ENCODE peak calls at places on chromosomes 12 and 14, in eight cellular contexts. J, P, I, H, G, E, O and B are unnamed samples.

GRCh38 chr14:94623856-94624499 is 11.8 kb downstream of the SERPINA3 start:
- DNase-seq in J (no peak), P (no peak), I (no peak), H (no peak), G (no peak), E (no peak), O (no peak), B (no peak)

GRCh38 chr12:56020437-56021189 is at the start of gene IKZF4:
- DNase-seq in J (peak; percentile 57), P (no peak), I (no peak), H (peak; percentile 15), G (no peak), E (peak; percentile 85), O (peak; percentile 80), B (peak; percentile 85)

GRCh38 chr14:91388551-91388975 is 29.1 kb downstream of the CCDC88C start:
- DNase-seq in J (no peak), P (no peak), I (no peak), H (no peak), G (no peak), E (no peak), O (no peak), B (no peak)

GRCh38 chr14:55840821-55841220 is 260.8 kb downstream of the KTN1 start:
- DNase-seq in J (no peak), P (no peak), I (peak; percentile 11), H (no peak), G (no peak), E (no peak), O (no peak), B (no peak)

GRCh38 chr14:92465353-92466067 is 48.1 kb upstream of the RIN3 start:
- DNase-seq in J (no peak), P (no peak), I (no peak), H (no peak), G (no peak), E (no peak), O (no peak), B (no peak)

GRCh38 chr12:46414591-46415268 is 42.2 kb upstream of the SLC38A2 start:
- DNase-seq in J (no peak), P (no peak), I (no peak), H (no peak), G (no peak), E (no peak), O (no peak), B (no peak)

GRCh38 chr12:96233168-96233567 is 39.0 kb downstream of the ELK3 start:
- DNase-seq in J (no peak), P (no peak), I (no peak), H (no peak), G (no peak), E (peak; percentile 82), O (no peak), B (no peak)

GRCh38 chr12:7019043-7019569 is 830 bp upstream of the LPCAT3 start:
- DNase-seq in J (no peak), P (no peak), I (no peak), H (no peak), G (no peak), E (no peak), O (no peak), B (no peak)

GRCh38 chr12:18479266-18479665 is 217.9 kb downstream of the PIK3C2G start:
- DNase-seq in J (peak; percentile 43), P (no peak), I (no peak), H (no peak), G (no peak), E (no peak), O (no peak), B (no peak)

GRCh38 chr14:79596531-79596930 is 614.8 kb downstream of the DIO2 start:
- DNase-seq in J (no peak), P (no peak), I (no peak), H (peak; percentile 69), G (no peak), E (peak; percentile 78), O (no peak), B (peak; percentile 75)

GRCh38 chr14:31998220-31998559 is 78.9 kb upstream of the ARHGAP5 start:
- DNase-seq in J (no peak), P (no peak), I (no peak), H (no peak), G (no peak), E (no peak), O (no peak), B (no peak)

GRCh38 chr14:89701079-89702043 is 253.2 kb downstream of the EFCAB11 start:
- DNase-seq in J (peak; percentile 93), P (no peak), I (peak; percentile 34), H (peak; percentile 70), G (peak; percentile 37), E (peak; percentile 84), O (peak; percentile 93), B (peak; percentile 72)

GRCh38 chr12:69739287-69740191 is 879 bp downstream of the RAB3IP start:
- DNase-seq in J (peak; percentile 73), P (peak; percentile 78), I (peak; percentile 77), H (peak; percentile 8), G (no peak), E (peak; percentile 49), O (peak; percentile 87), B (peak; percentile 40)

GRCh38 chr12:57123813-57124212 is 4.5 kb upstream of the LRP1 start:
- DNase-seq in J (no peak), P (no peak), I (no peak), H (no peak), G (no peak), E (no peak), O (no peak), B (no peak)

GRCh38 chr12:130240831-130241590 is 78.7 kb downstream of the FZD10 start:
- DNase-seq in J (no peak), P (no peak), I (no peak), H (no peak), G (no peak), E (no peak), O (no peak), B (no peak)

GRCh38 chr14:103521438-103521961 is 1.1 kb downstream of the CKB start:
- DNase-seq in J (peak; percentile 63), P (no peak), I (no peak), H (no peak), G (no peak), E (no peak), O (peak; percentile 70), B (no peak)

GRCh38 chr14:103519043-103519836 is 3.4 kb downstream of the CKB start:
- DNase-seq in J (no peak), P (no peak), I (no peak), H (peak; percentile 59), G (no peak), E (peak; percentile 48), O (no peak), B (no peak)

GRCh38 chr14:103520657-103521437 is 1.8 kb downstream of the CKB start:
- DNase-seq in J (peak; percentile 83), P (no peak), I (no peak), H (peak; percentile 71), G (no peak), E (peak; percentile 58), O (peak; percentile 94), B (peak; percentile 67)

GRCh38 chr14:103519837-103520212 is 2.8 kb downstream of the CKB start:
- DNase-seq in J (no peak), P (no peak), I (no peak), H (no peak), G (no peak), E (no peak), O (no peak), B (no peak)

GRCh38 chr14:103520269-103520656 is 2.4 kb downstream of the CKB start:
- DNase-seq in J (no peak), P (no peak), I (no peak), H (no peak), G (no peak), E (no peak), O (no peak), B (no peak)
- H3K4me3 ChIP-seq in J (peak overlapping the region; percentile 57), P (no peak overlapping the region), I (no peak overlapping the region), H (no peak overlapping the region), G (no peak overlapping the region), E (no peak overlapping the region), O (peak overlapping the region; percentile 63), B (no peak overlapping the region)

DNA sequence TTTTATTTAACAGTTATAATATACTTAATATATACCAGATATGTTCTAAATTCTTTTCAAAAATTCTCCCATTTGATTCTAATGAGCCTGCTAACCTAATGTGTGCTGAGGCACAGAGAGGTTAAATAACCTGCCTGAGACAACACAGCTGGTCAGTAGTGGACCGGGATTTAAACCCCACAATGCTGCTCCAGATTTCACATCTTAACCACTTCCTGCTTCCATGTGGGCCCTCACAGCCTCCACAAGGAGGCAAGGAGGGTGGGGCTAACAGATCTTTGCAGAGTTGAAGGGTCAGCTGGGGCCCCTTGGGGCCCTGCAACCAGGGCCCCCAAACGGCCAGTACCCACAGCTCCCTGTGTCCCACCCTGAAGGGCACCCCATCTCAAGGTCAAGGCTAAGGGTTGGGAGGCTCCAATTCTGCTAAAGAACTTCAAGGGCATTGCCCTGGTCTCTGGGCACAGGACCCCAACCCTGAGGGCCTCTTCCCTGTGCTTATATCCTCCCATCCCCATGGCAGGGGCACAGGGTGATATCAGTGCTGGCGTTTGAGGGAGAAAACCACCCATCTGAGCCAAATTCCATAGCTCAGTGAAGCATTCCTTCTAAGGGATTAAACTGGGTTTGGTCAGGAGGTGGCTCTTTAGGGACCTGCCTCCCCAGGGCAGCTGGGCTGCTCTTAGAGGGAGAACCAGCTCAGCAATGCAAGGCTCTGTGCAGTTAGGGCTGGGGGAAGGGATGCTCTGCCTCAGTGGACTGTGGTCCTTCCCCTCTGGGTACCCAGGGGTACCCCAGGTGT is 2.2 kb downstream of the KRT80 start:
- DNase-seq in J (no peak), P (peak; percentile 91), I (no peak), H (peak; percentile 83), G (no peak), E (peak; percentile 70), O (no peak), B (peak; percentile 39)
- TF ChIP-seq CTCF in J (no peak), P (peak; percentile 7), I (no peak), H (no peak), G (no peak), E (no peak), O (no peak), B (no peak)

GRCh38 chr14:26137161-26137560 is 460.7 kb downstream of the NOVA1 start:
- DNase-seq in J (no peak), P (no peak), I (no peak), H (no peak), G (no peak), E (no peak), O (no peak), B (no peak)
- H3K4me3 ChIP-seq in J (no peak overlapping the region), P (no peak overlapping the region), I (no peak overlapping the region), H (no peak overlapping the region), G (no peak overlapping the region), E (no peak overlapping the region), O (no peak overlapping the region), B (no peak overlapping the region)

DNA sequence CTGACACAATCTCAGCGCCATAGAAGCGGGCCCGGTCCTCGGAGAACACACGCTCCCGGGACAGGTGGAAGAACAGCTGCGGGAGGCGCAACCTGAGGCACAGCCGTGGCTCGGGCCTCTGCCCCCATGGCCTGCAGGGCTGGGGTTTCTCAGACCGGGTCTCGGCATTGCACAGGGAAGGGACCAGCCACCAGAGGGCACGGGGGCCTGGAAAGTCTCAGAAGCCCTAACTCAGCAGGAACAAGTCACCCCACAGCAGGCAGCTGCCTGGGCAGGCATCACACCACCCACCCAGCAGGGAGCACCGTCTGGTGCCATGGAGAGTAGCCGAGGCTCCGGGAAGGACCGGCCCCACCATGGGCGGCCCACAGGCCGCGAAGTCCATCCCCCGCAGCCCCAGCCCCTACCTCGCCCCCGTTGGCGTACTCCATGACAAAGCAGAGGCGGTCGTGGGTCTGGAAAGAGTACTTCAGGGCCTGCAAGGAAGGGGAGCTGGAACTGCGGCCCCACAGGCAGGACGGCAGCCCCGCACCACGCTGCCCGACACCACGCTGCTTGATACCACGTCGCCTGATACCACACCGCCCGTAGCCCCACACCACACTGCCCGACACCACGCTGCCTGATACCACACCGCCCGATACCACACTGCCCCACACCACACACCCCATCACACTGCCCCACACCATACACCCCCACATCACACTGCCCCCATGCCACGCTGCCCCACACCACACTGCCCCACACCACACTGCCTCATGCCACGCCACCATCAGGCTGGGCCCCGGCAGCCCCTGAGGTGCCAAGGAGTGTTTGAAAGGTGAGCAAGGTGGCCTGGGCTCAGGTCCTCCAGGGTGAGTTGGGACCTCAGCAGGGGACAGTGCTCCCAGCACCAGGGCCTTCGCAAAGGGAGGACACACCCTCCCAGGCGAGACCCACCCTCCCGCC is 20.8 kb downstream of the SIVA1 start:
- DNase-seq in J (no peak), P (no peak), I (no peak), H (no peak), G (no peak), E (no peak), O (no peak), B (no peak)
- TF ChIP-seq CTCF in J (no peak), P (no peak), I (peak; percentile 42), H (no peak), G (no peak), E (no peak), O (no peak), B (no peak)